ENCODE peak calls at places on chromosomes 5 and 9, in six cellular contexts. One of them, this sample, is unnamed.

GRCh38 chr9:38065369-38066075 is 3.5 kb downstream of the SHB start:
- DNase-seq in NCI-H1694: no peak
- DNase-seq in MCF 10A: no peak
- DNase-seq in GM23248: no peak
- DNase-seq in H9: no peak
- DNase-seq in coronary artery: no peak
- DNase-seq in this sample: no peak

GRCh38 chr5:177300236-177300880 is 3.2 kb downstream of the RAB24 start:
- DNase-seq in H9: peak; percentile 70
- DNase-seq in MCF 10A: peak; percentile 30
- DNase-seq in coronary artery: peak; percentile 72
- DNase-seq in GM23248: peak; percentile 70
- DNase-seq in NCI-H1694: no peak
- DNase-seq in this sample: peak; percentile 71

GRCh38 chr5:176536132-176536901 is 885 bp downstream of the RNF44 start:
- DNase-seq in coronary artery: no peak
- DNase-seq in H9: peak; percentile 76
- DNase-seq in GM23248: peak; percentile 92
- DNase-seq in MCF 10A: peak; percentile 88
- DNase-seq in NCI-H1694: no peak
- DNase-seq in this sample: peak; percentile 86

GRCh38 chr9:137722481-137722880 is 103.7 kb downstream of the EHMT1 start:
- DNase-seq in MCF 10A: no peak
- DNase-seq in NCI-H1694: no peak
- DNase-seq in H9: no peak
- DNase-seq in GM23248: no peak
- DNase-seq in coronary artery: no peak
- DNase-seq in this sample: no peak

GRCh38 chr9:136326061-136326776 is 1.1 kb upstream of the GPSM1 start:
- DNase-seq in MCF 10A: no peak
- DNase-seq in GM23248: peak; percentile 79
- DNase-seq in NCI-H1694: peak; percentile 58
- DNase-seq in H9: peak; percentile 70
- DNase-seq in coronary artery: no peak
- DNase-seq in this sample: peak; percentile 84

GRCh38 chr5:138068742-138069375 is 15.0 kb upstream of the WNT8A start:
- DNase-seq in GM23248: peak; percentile 84
- DNase-seq in NCI-H1694: peak; percentile 40
- DNase-seq in H9: peak; percentile 77
- DNase-seq in MCF 10A: peak; percentile 89
- DNase-seq in coronary artery: peak; percentile 78
- DNase-seq in this sample: peak; percentile 84

GRCh38 chr9:34986541-34987047 is 3.0 kb upstream of the DNAJB5 start:
- DNase-seq in GM23248: peak; percentile 45
- DNase-seq in coronary artery: peak; percentile 77
- DNase-seq in H9: peak; percentile 59
- DNase-seq in NCI-H1694: peak; percentile 36
- DNase-seq in MCF 10A: no peak
- DNase-seq in this sample: peak; percentile 58

GRCh38 chr9:130298663-130299279 is 33.2 kb downstream of the HMCN2 start:
- DNase-seq in NCI-H1694: no peak
- DNase-seq in coronary artery: no peak
- DNase-seq in MCF 10A: peak; percentile 43
- DNase-seq in GM23248: peak; percentile 33
- DNase-seq in H9: peak; percentile 69
- DNase-seq in this sample: peak; percentile 81

GRCh38 chr5:10786835-10787234 is 25.8 kb upstream of the DAP start:
- DNase-seq in GM23248: no peak
- DNase-seq in NCI-H1694: no peak
- DNase-seq in MCF 10A: no peak
- DNase-seq in H9: no peak
- DNase-seq in coronary artery: no peak
- DNase-seq in this sample: no peak

GRCh38 chr5:150142800-150143724 is 12.6 kb downstream of the PDGFRB start:
- DNase-seq in H9: no peak
- DNase-seq in coronary artery: peak; percentile 96
- DNase-seq in MCF 10A: peak; percentile 96
- DNase-seq in NCI-H1694: no peak
- DNase-seq in GM23248: peak; percentile 97
- DNase-seq in this sample: peak; percentile 98

GRCh38 chr5:77812926-77813589 is 36.9 kb upstream of the TBCA start:
- DNase-seq in MCF 10A: no peak
- DNase-seq in H9: no peak
- DNase-seq in coronary artery: no peak
- DNase-seq in GM23248: no peak
- DNase-seq in NCI-H1694: no peak
- DNase-seq in this sample: no peak

GRCh38 chr9:25658587-25658986 is 19.7 kb downstream of the TUSC1 start:
- DNase-seq in coronary artery: no peak
- DNase-seq in H9: no peak
- DNase-seq in GM23248: no peak
- DNase-seq in MCF 10A: no peak
- DNase-seq in NCI-H1694: no peak
- DNase-seq in this sample: no peak

GRCh38 chr5:26847041-26847736 is 191.2 kb downstream of the CDH9 start:
- DNase-seq in coronary artery: no peak
- DNase-seq in NCI-H1694: no peak
- DNase-seq in MCF 10A: no peak
- DNase-seq in GM23248: no peak
- DNase-seq in H9: peak; percentile 32
- DNase-seq in this sample: peak; percentile 51

GRCh38 chr5:35316611-35317307 is 86.5 kb upstream of the PRLR start:
- DNase-seq in MCF 10A: peak; percentile 38
- DNase-seq in coronary artery: no peak
- DNase-seq in NCI-H1694: no peak
- DNase-seq in H9: no peak
- DNase-seq in GM23248: peak; percentile 51
- DNase-seq in this sample: peak; percentile 73

This sample was measured in islet precursor cell.